ENCODE peak calls at places on chromosomes 1 and 21, in six cellular contexts. Y, E, A, F, G and S are unnamed samples.

GRCh38 chr1:234973426-234974250 is 155.0 kb downstream of the TOMM20 start:
- DNase-seq in G (no peak), A (no peak), F (no peak), Y (no peak), E (peak; percentile 24), S (no peak)

GRCh38 chr1:152946248-152946647 is 758 bp upstream of the SPRR5 start:
- DNase-seq in E (no peak), Y (no peak), G (no peak), A (no peak), F (no peak), S (no peak)

GRCh38 chr1:230979952-230980351 is 1.1 kb downstream of the ARV1 start:
- DNase-seq in Y (no peak), E (no peak), G (no peak), F (no peak), A (no peak), S (no peak)

GRCh38 chr1:100261686-100262085 is 4.3 kb upstream of the RTCA start:
- DNase-seq in F (no peak), G (no peak), Y (no peak), E (no peak), A (no peak), S (no peak)

GRCh38 chr1:48688102-48688760 is 88.5 kb downstream of the BEND5 start:
- DNase-seq in A (peak; percentile 13), E (no peak), G (no peak), Y (no peak), F (no peak), S (no peak)

GRCh38 chr1:92817986-92818764 is 13.7 kb upstream of the RPL5 start:
- DNase-seq in G (peak; percentile 25), A (peak; percentile 52), F (no peak), E (no peak), Y (peak; percentile 60), S (no peak)

GRCh38 chr1:181179980-181180964 is 91.8 kb downstream of the IER5 start:
- DNase-seq in F (peak; percentile 73), G (peak; percentile 72), Y (peak; percentile 76), E (peak; percentile 53), A (peak; percentile 77), S (no peak)

GRCh38 chr1:218368686-218369085 is 23.6 kb downstream of the TGFB2 start:
- DNase-seq in E (no peak), G (no peak), F (no peak), A (no peak), Y (no peak), S (no peak)

GRCh38 chr1:240149488-240150094 is 57.9 kb downstream of the FMN2 start:
- DNase-seq in G (peak; percentile 32), F (no peak), E (no peak), A (peak; percentile 82), Y (peak; percentile 42), S (no peak)

GRCh38 chr1:110538921-110539320 is 19.9 kb upstream of the KCNA10 start:
- DNase-seq in A (no peak), E (no peak), F (no peak), G (peak; percentile 13), Y (no peak), S (no peak)

GRCh38 chr1:22126531-22126930 is 16.4 kb downstream of the WNT4 start:
- DNase-seq in A (no peak), E (no peak), Y (no peak), G (no peak), F (no peak), S (peak; percentile 70)

GRCh38 chr1:170698711-170699275 is 34.9 kb downstream of the PRRX1 start:
- DNase-seq in G (peak; percentile 91), E (no peak), A (peak; percentile 47), Y (peak; percentile 85), F (no peak), S (no peak)

GRCh38 chr1:27603962-27604578 is at the start of gene AHDC1:
- DNase-seq in E (peak; percentile 94), F (peak; percentile 94), A (peak; percentile 97), Y (peak; percentile 96), G (peak; percentile 90), S (peak; percentile 98)

GRCh38 chr1:101128211-101128727 is 102.7 kb upstream of the DPH5 start:
- DNase-seq in F (no peak), Y (no peak), A (no peak), E (no peak), G (no peak), S (no peak)

GRCh38 chr1:110083453-110084225 is 13.2 kb upstream of the ALX3 start:
- DNase-seq in E (no peak), G (no peak), F (no peak), A (peak; percentile 34), Y (no peak), S (peak; percentile 79)

GRCh38 chr1:111604931-111605330 is 14.7 kb upstream of the RAP1A start:
- DNase-seq in G (peak; percentile 93), A (peak; percentile 52), F (no peak), Y (peak; percentile 46), E (no peak), S (no peak)

GRCh38 chr1:11858968-11859871 is 475 bp upstream of the NPPB start:
- DNase-seq in G (peak; percentile 59), E (peak; percentile 68), A (peak; percentile 65), Y (peak; percentile 77), F (peak; percentile 75), S (peak; percentile 85)

GRCh38 chr1:205597691-205598314 is 34.0 kb downstream of the ELK4 start:
- DNase-seq in A (peak; percentile 23), E (no peak), F (peak; percentile 77), G (peak; percentile 21), Y (peak; percentile 76), S (no peak)

GRCh38 chr1:192702212-192702993 is 66.5 kb downstream of the RGS13 start:
- DNase-seq in Y (peak; percentile 68), G (peak; percentile 88), F (no peak), A (peak; percentile 90), E (no peak), S (no peak)

GRCh38 chr1:230507671-230508407 is 81.7 kb upstream of the PGBD5 start:
- DNase-seq in F (no peak), E (no peak), A (peak; percentile 38), Y (peak; percentile 21), G (peak; percentile 55), S (no peak)

GRCh38 chr1:187408217-187409004 is 579.7 kb downstream of the PLA2G4A start:
- DNase-seq in Y (peak; percentile 67), E (no peak), F (no peak), G (peak; percentile 84), A (peak; percentile 18), S (no peak)

GRCh38 chr1:198876371-198876871 is 237.6 kb downstream of the PTPRC start:
- DNase-seq in E (no peak), Y (no peak), G (peak; percentile 38), F (no peak), A (no peak), S (no peak)

GRCh38 chr21:42373181-42373907 is 7.0 kb upstream of the TFF1 start:
- DNase-seq in E (no peak), F (no peak), G (no peak), Y (no peak), A (no peak), S (peak; percentile 52)

GRCh38 chr1:25616932-25617625 is 488 bp downstream of the MAN1C1 start:
- DNase-seq in Y (no peak), E (peak; percentile 34), G (no peak), A (peak; percentile 45), F (peak; percentile 24), S (peak; percentile 86)

GRCh38 chr1:12184008-12184681 is 17.4 kb downstream of the TNFRSF1B start:
- DNase-seq in F (peak; percentile 89), A (peak; percentile 88), Y (peak; percentile 96), E (peak; percentile 89), G (peak; percentile 65), S (peak; percentile 93)

GRCh38 chr1:216812966-216813365 is 89.7 kb upstream of the ESRRG start:
- DNase-seq in A (peak; percentile 42), Y (no peak), E (no peak), F (no peak), G (peak; percentile 58), S (no peak)

GRCh38 chr1:97006044-97006676 is 284.6 kb downstream of the PTBP2 start:
- DNase-seq in G (peak; percentile 94), F (peak; percentile 19), A (peak; percentile 65), Y (peak; percentile 87), E (no peak), S (no peak)

GRCh38 chr1:96238426-96238825 is 483.2 kb upstream of the PTBP2 start:
- DNase-seq in G (no peak), A (no peak), F (no peak), Y (no peak), E (no peak), S (no peak)

GRCh38 chr1:94017155-94017829 is 103.7 kb downstream of the ABCA4 start:
- DNase-seq in F (no peak), A (no peak), Y (no peak), E (no peak), G (no peak), S (no peak)

DNA sequence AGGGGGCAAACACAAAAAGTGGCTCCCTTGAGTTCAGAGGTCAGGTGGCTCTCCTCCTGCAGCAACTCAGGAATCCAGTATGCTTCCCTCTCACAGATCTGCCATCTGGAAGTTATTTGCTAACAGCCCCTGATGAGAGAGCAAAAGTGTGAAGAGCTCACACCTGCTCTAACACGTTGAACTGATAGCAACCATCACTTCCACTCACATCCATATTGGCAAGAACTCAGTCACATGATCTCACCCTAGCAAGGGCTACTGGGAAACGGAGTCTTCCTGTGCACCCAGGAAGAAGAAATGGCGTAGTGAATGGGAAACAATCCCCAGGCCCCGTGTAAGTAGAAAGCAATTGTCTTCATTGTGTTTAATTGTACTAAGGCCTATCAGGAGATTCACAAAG is 20.7 kb upstream of the SLC45A1 start:
- DNase-seq in G (no peak), F (no peak), A (no peak), Y (no peak), E (no peak), S (no peak)
- H3K4me1 ChIP-seq in G (no peaks in the 10 kb centered on the region), F (no peaks in the 10 kb centered on the region), A (peaks cover 4% of the 10 kb centered on the region), Y (no peaks in the 10 kb centered on the region), E (peaks cover 8% of the 10 kb centered on the region), S (no peaks in the 10 kb centered on the region)

DNA sequence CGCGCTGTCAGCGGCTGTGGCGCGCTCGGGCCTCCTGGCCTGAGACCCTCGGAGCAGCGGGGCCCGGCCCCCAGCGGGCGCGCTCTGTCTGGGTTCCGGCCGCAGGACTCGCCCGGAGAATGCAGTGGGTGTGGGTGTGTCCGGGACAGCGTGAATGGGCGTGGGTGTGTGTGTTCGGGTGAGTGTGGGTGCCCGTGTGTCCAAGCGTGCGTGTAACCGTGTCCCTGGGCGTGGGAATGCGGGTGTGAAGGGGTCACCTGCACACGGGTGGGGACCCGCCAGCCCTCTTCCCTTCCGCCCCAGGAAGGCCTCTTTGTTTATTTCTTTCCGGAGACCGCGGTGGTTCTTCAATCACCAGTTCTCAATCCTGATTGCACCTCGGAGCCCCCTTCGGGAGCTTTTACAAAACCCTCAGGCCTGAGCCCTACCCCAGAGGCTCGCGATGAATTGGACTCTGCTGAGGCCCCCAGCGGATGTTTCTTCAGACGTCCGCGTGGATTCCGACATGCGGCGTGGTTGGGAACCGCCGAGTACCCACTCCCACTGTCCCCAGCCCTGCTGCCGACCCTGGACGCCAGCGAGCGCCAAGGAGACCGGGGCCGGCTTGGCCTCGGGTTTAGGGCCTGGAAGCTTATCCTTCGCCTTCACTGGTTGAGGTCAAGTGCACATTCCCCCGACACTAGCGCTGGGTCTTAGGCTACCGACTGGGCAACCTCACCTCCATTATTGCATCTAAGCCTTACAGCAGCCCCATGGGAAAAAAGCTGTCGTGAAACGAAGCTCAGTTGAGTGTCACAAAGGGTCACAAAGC is 19.3 kb downstream of the SERTAD4 start:
- DNase-seq in F (no peak), E (no peak), Y (no peak), A (no peak), G (no peak), S (no peak)
- H3K4me3 ChIP-seq in F (peak overlapping the region; percentile 58), E (peak overlapping the region; percentile 38), Y (peak overlapping the region; percentile 43), A (peak overlapping the region; percentile 76), G (no peak overlapping the region), S (peak overlapping the region; percentile 49)

GRCh38 chr1:91537281-91538069 is 36.8 kb downstream of the CDC7 start:
- DNase-seq in Y (peak; percentile 80), E (peak; percentile 64), G (peak; percentile 81), A (peak; percentile 80), F (no peak), S (no peak)
- H3K36me3 ChIP-seq in Y (no peaks in the 10 kb centered on the region), E (no peaks in the 10 kb centered on the region), G (no peaks in the 10 kb centered on the region), A (no peaks in the 10 kb centered on the region), F (no peaks in the 10 kb centered on the region), S (no peaks in the 10 kb centered on the region)

GRCh38 chr1:6358757-6359567 is 34.6 kb downstream of the ACOT7 start:
- DNase-seq in Y (peak; percentile 80), E (peak; percentile 60), F (no peak), G (peak; percentile 75), A (peak; percentile 55), S (peak; percentile 77)
- H3K4me1 ChIP-seq in Y (peaks cover 16% of the 10 kb centered on the region), E (peaks cover 17% of the 10 kb centered on the region), F (peaks cover 36% of the 10 kb centered on the region), G (peaks cover 25% of the 10 kb centered on the region), A (peaks cover 22% of the 10 kb centered on the region), S (peaks cover 28% of the 10 kb centered on the region)